ENCODE peak calls at places on chromosome 15, in five cellular contexts. D is CD8-positive, alpha-beta T cell; S is endothelial cell of umbilical vein; Q is spleen; R is breast epithelium. U is an unnamed sample.

GRCh38 chr15:99729920-99730319 is 3.3 kb downstream of the LYSMD4 start:
- DNase-seq in Q (no peak), D (no peak), S (peak; percentile 60), R (peak; percentile 59), U (no peak)

GRCh38 chr15:90049666-90050604 is 48.8 kb downstream of the ZNF710 start:
- DNase-seq in D (no peak), Q (no peak), R (no peak), S (no peak), U (no peak)

GRCh38 chr15:83871808-83872559 is 218.1 kb downstream of the ADAMTSL3 start:
- DNase-seq in Q (no peak), R (no peak), D (no peak), S (no peak), U (no peak)

GRCh38 chr15:56871180-56871579 is 47.3 kb upstream of the TCF12 start:
- DNase-seq in D (no peak), S (peak; percentile 85), R (no peak), Q (no peak), U (no peak)

GRCh38 chr15:58528197-58528870 is 96.5 kb downstream of the LIPC start:
- DNase-seq in D (no peak), R (no peak), Q (no peak), S (no peak), U (no peak)

GRCh38 chr15:68820205-68820588 is 498 bp downstream of the ANP32A start:
- DNase-seq in Q (peak; percentile 92), D (peak; percentile 61), R (no peak), S (peak; percentile 39), U (no peak)

GRCh38 chr15:79060175-79060574 is 30.4 kb downstream of the RASGRF1 start:
- DNase-seq in D (no peak), Q (peak; percentile 30), R (no peak), S (no peak), U (no peak)

GRCh38 chr15:25176991-25177954 is 222.5 kb downstream of the SNRPN start:
- DNase-seq in Q (peak; percentile 51), R (peak; percentile 6), D (peak; percentile 7), S (no peak), U (peak; percentile 70)

GRCh38 chr15:69909719-69910444 is 187.8 kb downstream of the TLE3 start:
- DNase-seq in Q (no peak), S (no peak), R (no peak), D (no peak), U (no peak)

GRCh38 chr15:58227706-58228543 is 89.7 kb downstream of the AQP9 start:
- DNase-seq in D (peak; percentile 67), S (peak; percentile 79), R (peak; percentile 46), Q (peak; percentile 85), U (no peak)

GRCh38 chr15:75156306-75157215 is 45.1 kb upstream of the C15orf39 start:
- DNase-seq in D (no peak), R (no peak), S (no peak), Q (no peak), U (no peak)

GRCh38 chr15:78168591-78168990 is 19.4 kb downstream of the IDH3A start:
- DNase-seq in D (no peak), S (no peak), R (no peak), Q (no peak), U (no peak)

GRCh38 chr15:30885814-30886213 is 17.9 kb upstream of the FAN1 start:
- DNase-seq in S (peak; percentile 10), Q (no peak), R (no peak), D (no peak), U (no peak)

GRCh38 chr15:66702770-66703539 is 919 bp downstream of the SMAD6 start:
- DNase-seq in S (no peak), R (no peak), Q (peak; percentile 84), D (no peak), U (no peak)

GRCh38 chr15:89500397-89501270 is 4.3 kb upstream of the RHCG start:
- DNase-seq in S (no peak), Q (no peak), R (no peak), D (no peak), U (no peak)

GRCh38 chr15:25545017-25545416 is 106.2 kb upstream of the UBE3A start:
- DNase-seq in D (no peak), S (no peak), Q (no peak), R (no peak), U (no peak)

GRCh38 chr15:65132841-65133549 is 613 bp downstream of the PDCD7 start:
- DNase-seq in D (peak; percentile 14), R (no peak), S (peak; percentile 71), Q (peak; percentile 87), U (no peak)

GRCh38 chr15:90561344-90562244 is 31.9 kb downstream of the CRTC3 start:
- DNase-seq in S (no peak), R (no peak), Q (no peak), D (peak; percentile 38), U (no peak)

GRCh38 chr15:86021281-86022264 is 58.1 kb upstream of the AGBL1 start:
- DNase-seq in Q (no peak), R (no peak), S (no peak), D (no peak), U (no peak)

GRCh38 chr15:40253179-40253790 is 14.4 kb downstream of the PAK6 start:
- DNase-seq in D (no peak), Q (no peak), R (no peak), S (no peak), U (no peak)

GRCh38 chr15:40251455-40252140 is 12.7 kb downstream of the PAK6 start:
- DNase-seq in R (no peak), D (no peak), S (no peak), Q (peak; percentile 61), U (no peak)

GRCh38 chr15:40252141-40252437 is 13.2 kb downstream of the PAK6 start:
- DNase-seq in R (no peak), S (no peak), D (no peak), Q (no peak), U (no peak)

GRCh38 chr15:40250771-40251454 is 12.1 kb downstream of the PAK6 start:
- DNase-seq in S (no peak), D (no peak), R (no peak), Q (peak; percentile 25), U (no peak)

GRCh38 chr15:40252438-40253178 is 13.7 kb downstream of the PAK6 start:
- DNase-seq in S (peak; percentile 19), R (no peak), D (no peak), Q (peak; percentile 78), U (no peak)
- H3K4me3 ChIP-seq in S (peak overlapping the region; percentile 28), R (peak overlapping the region; percentile 66), D (peak overlapping the region; percentile 48), Q (peak overlapping the region; percentile 37), U (peak overlapping the region; percentile 57)

DNA sequence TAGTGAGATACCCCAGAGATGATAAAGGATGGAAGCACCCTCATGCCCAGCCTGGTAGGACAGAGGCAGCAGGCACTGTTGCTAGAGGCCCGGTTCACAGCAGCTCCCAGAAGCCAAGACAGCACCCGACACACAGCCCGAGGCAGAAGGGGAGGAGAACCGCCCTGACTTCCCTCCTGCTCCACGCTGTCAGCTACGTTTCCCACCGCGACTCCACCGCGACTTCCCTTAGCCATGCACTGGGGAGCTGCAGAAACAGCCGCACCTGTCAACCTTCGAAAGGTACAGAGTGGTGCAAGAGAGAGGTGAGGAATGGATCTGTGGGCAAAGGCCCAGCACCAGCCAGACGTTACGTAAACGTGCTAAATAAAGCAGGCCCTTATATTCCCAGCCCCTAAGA is 529.2 kb downstream of the GABRG3 start:
- DNase-seq in S (no peak), D (no peak), R (no peak), Q (no peak), U (no peak)
- H3K27ac ChIP-seq in S (no peak overlapping the region), D (no peak overlapping the region), R (no peak overlapping the region), Q (no peak overlapping the region), U (no peak overlapping the region)

GRCh38 chr15:45638641-45639040 is 3.8 kb downstream of the SQOR start:
- DNase-seq in S (no peak), R (no peak), D (no peak), Q (no peak), U (no peak)
- H3K4me1 ChIP-seq in S (peaks cover 43% of the 10 kb centered on the region), R (no peaks in the 10 kb centered on the region), D (peaks cover 34% of the 10 kb centered on the region), Q (peaks cover 92% of the 10 kb centered on the region), U (peaks cover 73% of the 10 kb centered on the region)

GRCh38 chr15:45372032-45372995 is 6.0 kb downstream of the GATM start:
- DNase-seq in Q (no peak), R (no peak), D (no peak), S (no peak), U (no peak)
- H3K4me3 ChIP-seq in Q (no peak overlapping the region), R (no peak overlapping the region), D (no peak overlapping the region), S (no peak overlapping the region), U (no peak overlapping the region)

GRCh38 chr15:81103857-81104256 is 30.2 kb upstream of the CFAP161 start:
- DNase-seq in Q (no peak), S (no peak), D (no peak), R (no peak), U (no peak)

GRCh38 chr15:81107889-81108288 is 26.2 kb upstream of the CFAP161 start:
- DNase-seq in D (no peak), Q (no peak), S (peak; percentile 13), R (no peak), U (no peak)

GRCh38 chr15:81108427-81108826 is 25.6 kb upstream of the CFAP161 start:
- DNase-seq in R (no peak), Q (no peak), S (peak; percentile 49), D (no peak), U (no peak)

GRCh38 chr15:81105521-81105920 is 28.5 kb upstream of the CFAP161 start:
- DNase-seq in S (no peak), D (no peak), R (no peak), Q (no peak), U (no peak)

GRCh38 chr15:81106560-81106959 is 27.5 kb upstream of the CFAP161 start:
- DNase-seq in S (peak; percentile 78), Q (no peak), R (no peak), D (peak; percentile 32), U (no peak)
- H3K27ac ChIP-seq in S (no peak overlapping the region), Q (no peak overlapping the region), R (no peak overlapping the region), D (no peak overlapping the region), U (no peak overlapping the region)

DNA sequence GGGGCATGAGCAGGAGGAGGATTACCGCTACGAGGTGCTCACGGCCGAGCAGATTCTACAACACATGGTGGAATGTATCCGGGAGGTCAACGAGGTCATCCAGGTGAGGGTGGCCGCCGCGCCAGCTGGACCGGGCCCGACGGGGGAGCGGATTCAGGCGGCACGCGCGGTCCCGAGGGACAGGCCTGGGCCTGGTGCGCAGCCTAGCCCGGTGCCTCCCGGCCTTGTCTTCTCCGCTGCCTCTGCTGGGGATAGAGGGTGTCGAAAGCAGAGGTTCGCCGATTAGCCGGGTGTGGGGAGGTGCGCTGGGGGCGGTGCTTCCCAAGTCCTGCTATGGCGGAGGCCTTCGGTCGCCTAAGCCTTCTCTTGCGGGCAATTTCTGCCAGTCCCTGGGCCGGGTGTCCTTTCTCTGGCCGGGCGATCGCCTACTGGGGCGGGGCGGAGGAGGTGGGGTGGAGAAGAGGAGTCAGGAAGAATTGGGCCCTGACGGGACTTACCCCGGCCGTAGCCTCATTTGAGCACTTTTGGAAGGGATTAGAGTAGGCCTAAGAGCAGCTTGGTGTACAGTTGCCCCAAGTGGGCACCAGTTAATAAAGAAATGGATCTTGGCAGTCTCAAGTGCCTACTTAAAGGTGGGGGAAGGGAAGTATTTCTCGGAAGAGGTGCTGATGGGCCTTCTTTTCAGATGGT is 927 bp downstream of the ARIH1 start:
- DNase-seq in Q (peak; percentile 95), D (peak; percentile 82), S (peak; percentile 81), R (peak; percentile 77), U (no peak)
- H3K4me1 ChIP-seq in Q (peaks cover 61% of the 10 kb centered on the region), D (peaks cover 52% of the 10 kb centered on the region), S (peaks cover 27% of the 10 kb centered on the region), R (peaks cover 6% of the 10 kb centered on the region), U (peaks cover 54% of the 10 kb centered on the region)

U was measured in vagina.